ENCODE peak calls at places on chromosomes 1 and 21, in seven cellular contexts. D is activated T-helper 1 cell treated with anti-CD3 and anti-CD28 coated beads, Interleukin-2, amount 50 U/mL, for 16 hours; A is pancreas; X is stimulated activated CD8-positive, alpha-beta memory T cell treated with anti-CD3 and anti-CD28 coated beads, Interleukin-15, amount 100 ng/mL, for 24 hours; I is HuH-7.5; Q is hepatocyte; O is colonic mucosa. M is an unnamed sample.

GRCh38 chr1:209513226-209513625 is 70.3 kb upstream of the CAMK1G start:
- DNase-seq in D (no peak), A (no peak), X (no peak), I (no peak), Q (peak; percentile 46), O (no peak), M (no peak)

GRCh38 chr1:79128726-79129125 is 122.2 kb upstream of the ADGRL4 start:
- DNase-seq in D (no peak), A (no peak), X (no peak), I (peak; percentile 13), Q (no peak), O (no peak), M (peak; percentile 60)

GRCh38 chr1:109886827-109887226 is 23.8 kb upstream of the CSF1 start:
- DNase-seq in D (no peak), A (no peak), X (no peak), I (no peak), Q (no peak), O (no peak), M (no peak)

GRCh38 chr1:183270541-183271141 is 84.6 kb downstream of the LAMC2 start:
- DNase-seq in D (no peak), A (no peak), X (no peak), I (no peak), Q (no peak), O (no peak), M (peak; percentile 81)

GRCh38 chr1:8873506-8874229 is 4.8 kb downstream of the ENO1 start:
- DNase-seq in D (peak; percentile 44), A (peak; percentile 44), X (peak; percentile 49), I (no peak), Q (peak; percentile 92), O (peak; percentile 86), M (peak; percentile 99)

GRCh38 chr21:43289966-43290365 is 121.2 kb downstream of the CRYAA start:
- DNase-seq in D (no peak), A (no peak), X (no peak), I (no peak), Q (no peak), O (no peak), M (no peak)

GRCh38 chr21:17585875-17586450 is 26.7 kb downstream of the BTG3 start:
- DNase-seq in D (no peak), A (no peak), X (no peak), I (no peak), Q (peak; percentile 53), O (peak; percentile 38), M (no peak)

GRCh38 chr1:6108937-6109636 is 63.4 kb downstream of the KCNAB2 start:
- DNase-seq in D (no peak), A (no peak), X (no peak), I (peak; percentile 66), Q (no peak), O (no peak), M (peak; percentile 57)

GRCh38 chr1:36397083-36397377 is 678 bp downstream of the LSM10 start:
- DNase-seq in D (no peak), A (no peak), X (no peak), I (no peak), Q (no peak), O (no peak), M (peak; percentile 40)

GRCh38 chr1:162178432-162178831 is 108.9 kb downstream of the NOS1AP start:
- DNase-seq in D (no peak), A (no peak), X (no peak), I (no peak), Q (no peak), O (no peak), M (no peak)

GRCh38 chr21:38999148-38999547 is 184.1 kb downstream of the PSMG1 start:
- DNase-seq in D (no peak), A (no peak), X (no peak), I (no peak), Q (no peak), O (no peak), M (no peak)

GRCh38 chr1:26096471-26096870 is 15.2 kb upstream of the PDIK1L start:
- DNase-seq in D (no peak), A (no peak), X (no peak), I (no peak), Q (no peak), O (no peak), M (no peak)

GRCh38 chr1:191695865-191696264 is 462.4 kb upstream of the RGS18 start:
- DNase-seq in D (no peak), A (no peak), X (no peak), I (no peak), Q (no peak), O (no peak), M (no peak)

GRCh38 chr1:110850145-110850544 is 22.8 kb upstream of the CD53 start:
- DNase-seq in D (no peak), A (no peak), X (no peak), I (no peak), Q (no peak), O (no peak), M (no peak)

GRCh38 chr1:76109404-76109803 is 34.9 kb downstream of the ST6GALNAC3 start:
- DNase-seq in D (no peak), A (no peak), X (no peak), I (no peak), Q (no peak), O (no peak), M (no peak)

GRCh38 chr1:44634790-44635189 is 39.5 kb downstream of the TMEM53 start:
- DNase-seq in D (no peak), A (no peak), X (no peak), I (no peak), Q (no peak), O (no peak), M (no peak)

GRCh38 chr1:6603424-6603850 is 768 bp upstream of the KLHL21 start:
- DNase-seq in D (no peak), A (peak; percentile 52), X (no peak), I (no peak), Q (peak; percentile 86), O (peak; percentile 59), M (no peak)

GRCh38 chr1:64421377-64421776 is 48.6 kb upstream of the CACHD1 start:
- DNase-seq in D (no peak), A (no peak), X (no peak), I (no peak), Q (no peak), O (no peak), M (no peak)

GRCh38 chr1:923991-924618 is 382 bp downstream of the SAMD11 start:
- DNase-seq in D (no peak), A (no peak), X (no peak), I (no peak), Q (no peak), O (no peak), M (peak; percentile 56)

GRCh38 chr21:32515869-32516268 is 69.5 kb downstream of the TCP10L start:
- DNase-seq in D (no peak), A (no peak), X (no peak), I (no peak), Q (no peak), O (no peak), M (no peak)

GRCh38 chr21:32257952-32258785 is 20.7 kb downstream of the MIS18A start:
- DNase-seq in D (no peak), A (peak; percentile 76), X (no peak), I (peak; percentile 52), Q (peak; percentile 90), O (peak; percentile 67), M (peak; percentile 64)

GRCh38 chr21:36976228-36976627 is 9.8 kb upstream of the HLCS start:
- DNase-seq in D (no peak), A (no peak), X (no peak), I (no peak), Q (no peak), O (no peak), M (no peak)

GRCh38 chr1:200400556-200400955 is 9.3 kb downstream of the ZNF281 start:
- DNase-seq in D (no peak), A (no peak), X (no peak), I (no peak), Q (no peak), O (no peak), M (no peak)

GRCh38 chr1:45552309-45552708 is 1.7 kb downstream of the AKR1A1 start:
- DNase-seq in D (no peak), A (peak; percentile 70), X (no peak), I (no peak), Q (peak; percentile 70), O (peak; percentile 63), M (no peak)

GRCh38 chr1:243940451-243940850 is 90.4 kb upstream of the AKT3 start:
- DNase-seq in D (no peak), A (no peak), X (no peak), I (no peak), Q (no peak), O (no peak), M (no peak)

GRCh38 chr1:203673550-203674411 is 47.1 kb downstream of the ATP2B4 start:
- DNase-seq in D (peak; percentile 35), A (no peak), X (no peak), I (peak; percentile 52), Q (peak; percentile 71), O (peak; percentile 32), M (peak; percentile 94)

GRCh38 chr1:226026833-226027232 is 27.7 kb upstream of the SDE2 start:
- DNase-seq in D (no peak), A (no peak), X (no peak), I (no peak), Q (no peak), O (no peak), M (no peak)

GRCh38 chr1:24910751-24911650 is 19.1 kb downstream of the RUNX3 start:
- DNase-seq in D (peak; percentile 53), A (no peak), X (peak; percentile 58), I (no peak), Q (peak; percentile 63), O (peak; percentile 47), M (no peak)

GRCh38 chr1:92441316-92442311 is 45.1 kb downstream of the GFI1 start:
- DNase-seq in D (no peak), A (peak; percentile 81), X (no peak), I (peak; percentile 57), Q (peak; percentile 79), O (peak; percentile 85), M (no peak)

GRCh38 chr1:116404699-116405098 is 31.7 kb downstream of the ATP1A1 start:
- DNase-seq in D (no peak), A (no peak), X (no peak), I (no peak), Q (no peak), O (no peak), M (no peak)

GRCh38 chr1:244448279-244449036 is 3.3 kb downstream of the ADSS2 start:
- DNase-seq in D (no peak), A (no peak), X (no peak), I (no peak), Q (no peak), O (no peak), M (no peak)

GRCh38 chr21:32538147-32538792 is 47.1 kb downstream of the TCP10L start:
- DNase-seq in D (no peak), A (no peak), X (no peak), I (no peak), Q (no peak), O (no peak), M (no peak)

GRCh38 chr1:159339517-159339916 is 37.4 kb downstream of the FCER1A start:
- DNase-seq in D (no peak), A (no peak), X (no peak), I (no peak), Q (no peak), O (no peak), M (no peak)

GRCh38 chr21:25999935-26000582 is 170.5 kb downstream of the APP start:
- DNase-seq in D (peak; percentile 8), A (no peak), X (peak; percentile 0), I (no peak), Q (no peak), O (peak; percentile 51), M (no peak)